ENCODE peak calls at places on chromosomes 4 and X, in ten cellular contexts. J, B, A, D, P, R, Q, V, K and T are unnamed samples.

GRCh38 chr4:137032242-137032641 is 500.1 kb downstream of the PCDH18 start:
- DNase-seq in J (no peak), B (no peak), D (no peak), K (no peak), P (no peak), A (no peak), Q (no peak), V (no peak), R (no peak), T (no peak)

GRCh38 chr4:152161676-152162330 is 374.1 kb downstream of the FBXW7 start:
- DNase-seq in B (no peak), P (no peak), J (no peak), V (no peak), R (no peak), K (no peak), A (no peak), Q (no peak), D (no peak), T (no peak)

GRCh38 chr4:147643616-147644015 is 26.4 kb downstream of the TMEM184C start:
- DNase-seq in V (no peak), P (no peak), K (no peak), A (no peak), B (no peak), J (no peak), R (no peak), Q (no peak), D (no peak), T (no peak)

GRCh38 chr4:142528433-142528832 is 317.7 kb downstream of the INPP4B start:
- DNase-seq in R (no peak), Q (no peak), V (no peak), A (no peak), P (no peak), K (no peak), J (no peak), B (no peak), D (no peak), T (no peak)

GRCh38 chr4:2353222-2354107 is 65.0 kb downstream of the ZFYVE28 start:
- DNase-seq in R (no peak), D (no peak), V (no peak), K (no peak), A (no peak), Q (no peak), P (no peak), J (no peak), B (peak), T (no peak)

GRCh38 chr4:183563874-183564273 is 59.0 kb downstream of the ING2 start:
- DNase-seq in B (no peak), J (no peak), K (peak), A (no peak), P (peak), D (no peak), V (peak), Q (no peak), R (no peak), T (no peak)

GRCh38 chr4:168610911-168611530 is 114.2 kb downstream of the PALLD start:
- DNase-seq in V (no peak), K (no peak), A (no peak), D (no peak), B (no peak), J (no peak), P (no peak), Q (no peak), R (no peak), T (no peak)

GRCh38 chr4:48944252-48944651 is 37.7 kb upstream of the OCIAD2 start:
- DNase-seq in J (no peak), B (no peak), Q (no peak), P (peak), K (peak), R (no peak), V (peak), A (no peak), D (no peak), T (no peak)

GRCh38 chrX:48492293-48492910 is 16.4 kb upstream of the PORCN start:
- DNase-seq in B (no peak), Q (no peak), A (no peak), J (no peak), P (no peak), V (no peak), K (no peak), R (no peak), D (no peak), T (no peak)

GRCh38 chrX:121733514-121733913 is 686.1 kb downstream of the GLUD2 start:
- DNase-seq in R (no peak), A (no peak), B (no peak), K (peak), D (no peak), V (no peak), Q (no peak), P (no peak), J (no peak), T (no peak)

GRCh38 chr4:46844325-46844917 is 64.6 kb downstream of the COX7B2 start:
- DNase-seq in A (peak), K (peak), J (no peak), B (no peak), P (peak), Q (peak), R (no peak), D (peak), V (peak), T (peak)

GRCh38 chr4:54231419-54232150 is 2.5 kb downstream of the PDGFRA start:
- DNase-seq in K (no peak), V (no peak), P (no peak), R (no peak), J (no peak), B (no peak), A (peak), Q (no peak), D (no peak), T (no peak)

GRCh38 chrX:46653482-46653881 is 79.9 kb downstream of the CHST7 start:
- DNase-seq in J (no peak), V (no peak), D (no peak), K (no peak), Q (no peak), R (no peak), P (peak), A (no peak), B (no peak), T (no peak)

GRCh38 chr4:83751336-83751949 is 215.5 kb downstream of the GPAT3 start:
- DNase-seq in D (no peak), B (no peak), V (peak), K (peak), A (no peak), Q (no peak), P (no peak), J (no peak), R (no peak), T (no peak)